ENCODE peak calls at places on chromosomes 6 and 20, in nine cellular contexts. P is breast epithelium, U is left ventricle myocardium inferior, Q is endothelial cell of umbilical vein, A is HCT116, J is A549, O is IMR-90, S is endodermal cell, M is lower lobe of right lung. H is an unnamed sample.

GRCh38 chr20:5463007-5463686 is 146.4 kb upstream of the PROKR2 start:
- DNase-seq in P (no peak), U (no peak), M (no peak), S (no peak), J (no peak), A (no peak), Q (no peak), O (no peak), H (no peak)

GRCh38 chr6:16802071-16802470 is 40.8 kb upstream of the ATXN1 start:
- DNase-seq in S (no peak), M (no peak), U (no peak), J (no peak), Q (no peak), O (peak), P (no peak), A (no peak), H (no peak)

GRCh38 chr6:158149641-158150040 is 18.4 kb downstream of the SERAC1 start:
- DNase-seq in O (peak), A (no peak), Q (peak), U (no peak), S (no peak), M (no peak), P (no peak), J (peak), H (no peak)

GRCh38 chr6:137358273-137358672 is 135.9 kb downstream of the OLIG3 start:
- DNase-seq in O (no peak), S (peak), Q (no peak), P (no peak), U (no peak), M (no peak), A (no peak), J (no peak), H (no peak)

GRCh38 chr6:143677891-143678737 is at the start of gene PHACTR2:
- DNase-seq in O (peak), P (peak), Q (peak), J (peak), M (peak), U (peak), A (peak), S (peak), H (peak)

GRCh38 chr6:11354019-11354418 is 121.6 kb upstream of the NEDD9 start:
- DNase-seq in J (no peak), O (peak), A (no peak), M (no peak), S (peak), Q (peak), P (peak), U (peak), H (no peak)

GRCh38 chr6:107784669-107785068 is 39.4 kb downstream of the SCML4 start:
- DNase-seq in O (peak), J (no peak), M (no peak), Q (no peak), S (peak), P (no peak), U (no peak), A (no peak), H (no peak)

GRCh38 chr20:34581341-34582189 is 23.0 kb downstream of the MAP1LC3A start:
- DNase-seq in P (no peak), Q (peak), O (peak), J (no peak), A (no peak), U (peak), M (no peak), S (no peak), H (no peak)

GRCh38 chr20:40688129-40689099 is 622 bp downstream of the MAFB start:
- DNase-seq in M (peak), J (no peak), A (no peak), S (no peak), U (no peak), Q (no peak), P (no peak), O (peak), H (peak)

GRCh38 chr6:52143551-52143950 is 42.6 kb upstream of the IL17A start:
- DNase-seq in J (no peak), O (no peak), Q (no peak), U (no peak), P (no peak), S (no peak), M (no peak), A (no peak), H (no peak)

GRCh38 chr6:111480988-111481830 is 1.8 kb downstream of the REV3L start:
- DNase-seq in P (no peak), M (no peak), Q (peak), O (peak), U (no peak), J (no peak), S (no peak), A (no peak), H (no peak)

GRCh38 chr20:4512891-4513550 is 208.7 kb upstream of the PRND start:
- DNase-seq in U (no peak), P (no peak), Q (peak), S (no peak), A (peak), M (no peak), J (peak), O (peak), H (no peak)

GRCh38 chr6:2866183-2866846 is 24.7 kb upstream of the SERPINB1 start:
- DNase-seq in P (no peak), O (no peak), Q (peak), U (no peak), M (no peak), J (no peak), A (no peak), S (peak), H (no peak)

GRCh38 chr20:19646963-19647362 is 111.1 kb upstream of the RIN2 start:
- DNase-seq in Q (no peak), U (no peak), J (no peak), S (no peak), M (no peak), P (no peak), O (no peak), A (no peak), H (no peak)

GRCh38 chr20:62310757-62311121 is 7.9 kb downstream of the ADRM1 start:
- DNase-seq in S (no peak), A (no peak), Q (no peak), P (no peak), J (no peak), O (no peak), M (no peak), U (no peak), H (no peak)

DNA sequence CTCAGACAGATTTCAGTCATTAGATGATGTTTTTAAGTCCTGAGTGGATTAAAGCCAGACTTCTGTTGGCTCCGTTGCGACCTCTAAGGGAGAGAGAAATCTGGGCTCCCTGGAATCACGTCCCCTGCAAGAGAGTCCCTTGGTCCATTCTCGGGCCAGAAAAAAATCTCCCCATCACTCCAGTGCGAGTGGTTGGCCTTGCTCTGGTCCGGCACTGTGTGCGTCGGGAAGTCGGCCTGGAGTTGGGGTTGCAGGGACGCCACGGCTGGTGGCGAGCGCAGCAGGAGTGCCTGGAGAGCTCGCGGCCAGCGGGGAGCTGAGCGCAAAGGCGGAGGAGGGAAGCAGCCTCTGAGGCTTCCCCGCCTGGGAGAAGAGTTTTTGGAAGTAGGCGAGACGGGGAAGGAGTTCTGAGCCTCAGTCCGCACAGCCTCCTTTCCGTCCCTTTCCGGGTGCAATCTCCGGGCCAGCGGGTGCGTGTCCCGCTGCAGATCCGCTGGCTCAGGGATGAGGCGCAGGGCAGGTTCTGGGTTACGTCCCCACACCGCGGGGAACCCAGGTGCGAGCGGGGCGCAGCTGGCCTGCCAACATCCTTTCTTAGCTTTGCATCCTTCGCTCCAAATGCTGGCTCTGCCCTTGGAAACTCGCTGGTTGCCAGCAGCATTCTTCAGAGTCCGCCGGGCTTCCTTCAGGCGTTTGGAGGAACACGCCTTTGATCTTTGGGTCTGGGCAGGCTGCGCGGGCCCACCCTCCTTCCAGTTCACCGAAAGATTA is 6.8 kb downstream of the TCF21 start:
- DNase-seq in P (no peak), M (no peak), Q (no peak), U (peak), J (no peak), S (peak), A (no peak), O (no peak), H (peak)
- H3K4me3 ChIP-seq in P (no peak), M (peak), Q (no peak), U (peak), J (no peak), S (peak), A (no peak), O (no peak), H (peak)

GRCh38 chr6:89298680-89299450 is 16.2 kb downstream of the GABRR2 start:
- DNase-seq in A (peak), Q (peak), J (no peak), P (no peak), S (no peak), O (peak), M (no peak), U (no peak), H (no peak)

GRCh38 chr6:89301586-89302194 is 13.4 kb downstream of the GABRR2 start:
- DNase-seq in Q (no peak), U (no peak), A (no peak), O (no peak), P (no peak), S (no peak), M (no peak), J (no peak), H (no peak)

GRCh38 chr6:89297695-89298351 is 17.3 kb downstream of the GABRR2 start:
- DNase-seq in S (no peak), Q (peak), A (peak), P (peak), M (no peak), O (peak), J (peak), U (peak), H (peak)

GRCh38 chr6:89302195-89302770 is 12.8 kb downstream of the GABRR2 start:
- DNase-seq in A (no peak), M (no peak), J (no peak), Q (no peak), S (no peak), P (no peak), U (no peak), O (no peak), H (no peak)

DNA sequence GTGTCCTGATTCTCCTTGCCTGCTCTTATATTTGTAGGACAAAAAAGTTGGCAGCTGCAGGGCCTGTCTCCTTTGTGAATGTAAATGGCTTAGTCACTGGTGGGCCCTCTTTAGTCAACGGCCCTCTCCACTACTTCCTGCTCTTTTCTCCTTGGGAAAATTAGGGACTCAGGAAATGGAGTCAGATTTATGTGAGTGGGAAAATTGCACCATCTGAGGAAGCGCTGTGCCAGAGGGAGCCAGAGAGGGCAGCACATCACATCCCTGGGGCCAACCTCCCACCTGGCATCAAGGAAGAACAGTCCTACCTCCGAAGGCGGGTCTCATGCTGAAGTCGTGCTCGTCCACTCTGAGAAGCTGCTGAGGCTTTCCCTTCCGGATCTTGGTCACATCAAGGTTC is 15.6 kb downstream of the GABRR2 start:
- DNase-seq in S (no peak), M (no peak), P (no peak), J (no peak), U (no peak), O (peak), A (peak), Q (peak), H (no peak)
- TF ChIP-seq CTCF in S (peak), M (no peak), P (no peak), J (no peak), U (no peak), O (peak), A (peak), Q (peak), H (no peak)

GRCh38 chr6:118712955-118713354 is 61.6 kb upstream of the CEP85L start:
- DNase-seq in J (no peak), S (no peak), M (no peak), P (no peak), O (peak), Q (no peak), A (no peak), U (no peak), H (no peak)

GRCh38 chr6:118708736-118709135 is 57.3 kb upstream of the CEP85L start:
- DNase-seq in S (no peak), A (no peak), U (no peak), P (no peak), O (peak), J (no peak), M (no peak), Q (no peak), H (no peak)

GRCh38 chr6:118710616-118711015 is 59.2 kb upstream of the CEP85L start:
- DNase-seq in J (no peak), S (no peak), P (no peak), O (no peak), Q (no peak), A (no peak), U (no peak), M (no peak), H (no peak)

GRCh38 chr6:118708055-118708454 is 56.7 kb upstream of the CEP85L start:
- DNase-seq in A (no peak), S (no peak), U (no peak), M (no peak), Q (peak), O (peak), P (no peak), J (no peak), H (no peak)

GRCh38 chr6:118709859-118710350 is 58.5 kb upstream of the CEP85L start:
- DNase-seq in U (no peak), S (no peak), Q (no peak), J (no peak), O (peak), P (no peak), M (no peak), A (no peak), H (no peak)
- H3K27ac ChIP-seq in U (peak), S (no peak), Q (peak), J (peak), O (peak), P (no peak), M (peak), A (no peak), H (peak)

GRCh38 chr6:151021878-151022277 is 156.4 kb downstream of the MTHFD1L start:
- DNase-seq in J (no peak), M (no peak), P (no peak), Q (peak), S (no peak), O (peak), A (no peak), U (no peak), H (no peak)

GRCh38 chr6:151022492-151022891 is 157.0 kb downstream of the MTHFD1L start:
- DNase-seq in O (no peak), U (no peak), M (no peak), S (no peak), Q (no peak), J (no peak), A (no peak), P (no peak), H (no peak)

GRCh38 chr6:151018035-151018434 is 152.5 kb downstream of the MTHFD1L start:
- DNase-seq in J (no peak), U (no peak), O (peak), A (peak), P (no peak), S (peak), Q (no peak), M (no peak), H (no peak)

GRCh38 chr6:151016107-151016506 is 150.6 kb downstream of the MTHFD1L start:
- DNase-seq in O (no peak), A (no peak), U (no peak), S (peak), P (no peak), Q (no peak), J (no peak), M (no peak), H (no peak)

DNA sequence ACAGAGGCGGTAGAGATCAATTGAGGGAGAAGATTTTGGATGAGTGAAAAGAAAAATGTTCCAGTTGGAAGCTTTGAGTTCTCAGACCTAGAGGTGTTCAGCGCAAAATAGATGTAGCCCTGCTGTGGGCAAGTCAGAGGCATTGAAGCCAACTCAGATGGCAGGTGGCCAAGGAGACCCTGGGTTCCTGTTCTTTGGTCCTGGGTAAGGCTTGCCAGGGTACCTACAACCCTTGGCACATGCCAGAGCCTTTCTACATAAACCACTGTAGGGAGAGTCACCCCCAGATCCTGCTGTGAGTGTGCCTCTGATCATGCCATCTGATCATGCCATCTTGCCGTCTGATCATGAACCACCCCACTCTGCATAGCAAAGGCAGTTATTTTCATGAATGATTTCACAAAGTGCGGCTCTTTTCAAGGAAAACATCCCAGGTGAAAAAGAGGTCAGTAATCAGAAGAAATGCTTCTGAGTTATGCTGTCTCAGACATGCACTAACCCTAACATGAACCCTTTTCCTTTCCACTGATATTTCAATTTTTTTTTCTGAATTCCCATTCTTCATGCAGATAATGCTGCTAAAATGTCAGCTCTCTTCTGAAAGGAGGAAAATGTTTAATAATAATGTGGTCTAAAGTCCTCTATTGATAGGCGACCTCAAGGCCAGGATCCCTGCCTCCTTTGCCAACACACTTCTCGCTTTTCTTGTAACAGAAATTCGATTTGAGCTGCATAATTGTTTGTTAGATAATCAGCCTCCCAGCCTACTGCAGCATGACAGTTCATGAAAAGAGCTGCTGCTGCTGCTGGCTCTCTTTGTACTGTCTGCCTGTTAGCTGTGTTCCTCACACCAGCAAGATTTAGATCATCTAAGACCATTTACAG is 153.7 kb downstream of the MTHFD1L start:
- DNase-seq in M (no peak), J (no peak), S (peak), A (no peak), U (no peak), P (no peak), Q (peak), O (no peak), H (no peak)
- H3K4me3 ChIP-seq in M (no peak), J (no peak), S (no peak), A (no peak), U (no peak), P (no peak), Q (no peak), O (no peak), H (no peak)

GRCh38 chr20:46757754-46758678 is 48.6 kb downstream of the SLC2A10 start:
- DNase-seq in O (peak), J (peak), A (peak), P (peak), M (peak), Q (peak), S (peak), U (peak), H (peak)
- TF ChIP-seq CTCF in O (peak), J (peak), A (peak), P (peak), M (peak), Q (peak), S (peak), U (peak), H (peak)

DNA sequence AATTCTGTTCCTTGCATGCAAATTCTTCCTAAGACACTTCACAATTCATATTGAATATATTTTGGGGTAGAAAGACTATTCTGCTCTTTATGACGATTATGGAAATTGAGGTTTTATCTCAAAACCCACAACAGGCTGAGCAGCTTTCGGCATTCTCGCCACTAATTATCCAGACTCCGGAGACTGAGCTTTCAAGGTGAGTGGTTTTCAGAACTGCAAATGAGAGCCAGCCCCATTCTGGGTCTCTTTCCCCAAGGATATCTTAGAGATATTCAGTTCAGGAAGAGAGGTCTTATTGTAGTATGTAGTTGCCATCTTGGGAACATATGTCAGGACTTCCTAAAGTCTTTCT is 21.7 kb upstream of the AKIRIN2 start:
- DNase-seq in U (no peak), P (no peak), S (no peak), Q (no peak), J (no peak), O (no peak), M (no peak), A (no peak), H (no peak)
- H3K27ac ChIP-seq in U (peak), P (no peak), S (peak), Q (peak), J (peak), O (peak), M (no peak), A (no peak), H (peak)